ENCODE peak calls at places on chromosomes 7 and 10, in nine cellular contexts. One of them, this sample, is unnamed.

GRCh38 chr7:85184599-85185354 is 2.1 kb downstream of the SEMA3D start:
- DNase-seq in NCI-H1105: peak
- DNase-seq in activated T-cell treated with anti-CD3 and anti-CD28 coated beads for 1 hour: no peak
- DNase-seq in C1 segment of cervical spinal cord: no peak
- DNase-seq in ACHN: no peak
- DNase-seq in GM12865: no peak
- DNase-seq in left ventricle myocardium inferior: no peak
- DNase-seq in CD8-positive, alpha-beta T cell: no peak
- DNase-seq in adipocyte: peak
- DNase-seq in this sample: no peak

GRCh38 chr10:87861566-87861952 is 1.8 kb downstream of the KLLN start:
- DNase-seq in GM12865: peak
- DNase-seq in NCI-H1105: no peak
- DNase-seq in ACHN: peak
- DNase-seq in adipocyte: peak
- DNase-seq in C1 segment of cervical spinal cord: peak
- DNase-seq in activated T-cell treated with anti-CD3 and anti-CD28 coated beads for 1 hour: no peak
- DNase-seq in left ventricle myocardium inferior: peak
- DNase-seq in CD8-positive, alpha-beta T cell: no peak
- DNase-seq in this sample: peak

GRCh38 chr7:96596120-96596826 is 113.4 kb downstream of the SEM1 start:
- DNase-seq in left ventricle myocardium inferior: no peak
- DNase-seq in ACHN: peak
- DNase-seq in GM12865: peak
- DNase-seq in NCI-H1105: peak
- DNase-seq in adipocyte: peak
- DNase-seq in CD8-positive, alpha-beta T cell: no peak
- DNase-seq in C1 segment of cervical spinal cord: no peak
- DNase-seq in activated T-cell treated with anti-CD3 and anti-CD28 coated beads for 1 hour: no peak
- DNase-seq in this sample: no peak

GRCh38 chr10:31315453-31315852 is 3.6 kb upstream of the ZEB1 start:
- DNase-seq in adipocyte: peak
- DNase-seq in GM12865: no peak
- DNase-seq in activated T-cell treated with anti-CD3 and anti-CD28 coated beads for 1 hour: no peak
- DNase-seq in NCI-H1105: no peak
- DNase-seq in CD8-positive, alpha-beta T cell: no peak
- DNase-seq in left ventricle myocardium inferior: no peak
- DNase-seq in ACHN: peak
- DNase-seq in C1 segment of cervical spinal cord: no peak
- DNase-seq in this sample: peak

GRCh38 chr7:157861031-157861491 is 524.3 kb downstream of the DNAJB6 start:
- DNase-seq in adipocyte: no peak
- DNase-seq in GM12865: no peak
- DNase-seq in left ventricle myocardium inferior: no peak
- DNase-seq in NCI-H1105: no peak
- DNase-seq in activated T-cell treated with anti-CD3 and anti-CD28 coated beads for 1 hour: no peak
- DNase-seq in ACHN: no peak
- DNase-seq in CD8-positive, alpha-beta T cell: no peak
- DNase-seq in C1 segment of cervical spinal cord: no peak
- DNase-seq in this sample: no peak

GRCh38 chr10:18571076-18571475 is 80.3 kb downstream of the NSUN6 start:
- DNase-seq in GM12865: no peak
- DNase-seq in activated T-cell treated with anti-CD3 and anti-CD28 coated beads for 1 hour: no peak
- DNase-seq in adipocyte: no peak
- DNase-seq in left ventricle myocardium inferior: no peak
- DNase-seq in ACHN: no peak
- DNase-seq in C1 segment of cervical spinal cord: no peak
- DNase-seq in NCI-H1105: no peak
- DNase-seq in CD8-positive, alpha-beta T cell: no peak
- DNase-seq in this sample: no peak

GRCh38 chr10:84156768-84157167 is 16.8 kb upstream of the GPR15LG start:
- DNase-seq in ACHN: no peak
- DNase-seq in GM12865: peak
- DNase-seq in activated T-cell treated with anti-CD3 and anti-CD28 coated beads for 1 hour: no peak
- DNase-seq in left ventricle myocardium inferior: no peak
- DNase-seq in adipocyte: peak
- DNase-seq in CD8-positive, alpha-beta T cell: peak
- DNase-seq in C1 segment of cervical spinal cord: no peak
- DNase-seq in NCI-H1105: no peak
- DNase-seq in this sample: peak

GRCh38 chr7:129338450-129338849 is 95.8 kb upstream of the STRIP2 start:
- DNase-seq in left ventricle myocardium inferior: no peak
- DNase-seq in CD8-positive, alpha-beta T cell: no peak
- DNase-seq in adipocyte: no peak
- DNase-seq in C1 segment of cervical spinal cord: no peak
- DNase-seq in ACHN: no peak
- DNase-seq in GM12865: no peak
- DNase-seq in activated T-cell treated with anti-CD3 and anti-CD28 coated beads for 1 hour: no peak
- DNase-seq in NCI-H1105: no peak
- DNase-seq in this sample: no peak

GRCh38 chr10:59499460-59499859 is 137.1 kb upstream of the FAM13C start:
- DNase-seq in GM12865: no peak
- DNase-seq in ACHN: no peak
- DNase-seq in activated T-cell treated with anti-CD3 and anti-CD28 coated beads for 1 hour: no peak
- DNase-seq in NCI-H1105: no peak
- DNase-seq in C1 segment of cervical spinal cord: no peak
- DNase-seq in adipocyte: no peak
- DNase-seq in left ventricle myocardium inferior: no peak
- DNase-seq in CD8-positive, alpha-beta T cell: no peak
- DNase-seq in this sample: no peak

GRCh38 chr10:49601857-49602256 is 8.3 kb upstream of the SLC18A3 start:
- DNase-seq in CD8-positive, alpha-beta T cell: no peak
- DNase-seq in ACHN: peak
- DNase-seq in adipocyte: no peak
- DNase-seq in activated T-cell treated with anti-CD3 and anti-CD28 coated beads for 1 hour: no peak
- DNase-seq in C1 segment of cervical spinal cord: no peak
- DNase-seq in GM12865: no peak
- DNase-seq in left ventricle myocardium inferior: no peak
- DNase-seq in NCI-H1105: no peak
- DNase-seq in this sample: no peak

GRCh38 chr10:129937351-129937751 is 26.7 kb downstream of the EBF3 start:
- DNase-seq in left ventricle myocardium inferior: peak
- DNase-seq in C1 segment of cervical spinal cord: no peak
- DNase-seq in adipocyte: no peak
- DNase-seq in activated T-cell treated with anti-CD3 and anti-CD28 coated beads for 1 hour: no peak
- DNase-seq in NCI-H1105: no peak
- DNase-seq in CD8-positive, alpha-beta T cell: no peak
- DNase-seq in GM12865: no peak
- DNase-seq in ACHN: no peak
- DNase-seq in this sample: no peak

GRCh38 chr10:45374451-45375052 is 536 bp downstream of the ALOX5 start:
- DNase-seq in CD8-positive, alpha-beta T cell: no peak
- DNase-seq in adipocyte: no peak
- DNase-seq in left ventricle myocardium inferior: no peak
- DNase-seq in GM12865: peak
- DNase-seq in ACHN: peak
- DNase-seq in activated T-cell treated with anti-CD3 and anti-CD28 coated beads for 1 hour: no peak
- DNase-seq in NCI-H1105: no peak
- DNase-seq in C1 segment of cervical spinal cord: no peak
- DNase-seq in this sample: no peak

GRCh38 chr7:132779164-132779563 is 202.9 kb upstream of the PLXNA4 start:
- DNase-seq in GM12865: no peak
- DNase-seq in activated T-cell treated with anti-CD3 and anti-CD28 coated beads for 1 hour: no peak
- DNase-seq in left ventricle myocardium inferior: no peak
- DNase-seq in ACHN: no peak
- DNase-seq in adipocyte: no peak
- DNase-seq in C1 segment of cervical spinal cord: no peak
- DNase-seq in NCI-H1105: no peak
- DNase-seq in CD8-positive, alpha-beta T cell: no peak
- DNase-seq in this sample: no peak

GRCh38 chr10:59675812-59676211 is 33.8 kb downstream of the SLC16A9 start:
- DNase-seq in activated T-cell treated with anti-CD3 and anti-CD28 coated beads for 1 hour: no peak
- DNase-seq in CD8-positive, alpha-beta T cell: no peak
- DNase-seq in GM12865: no peak
- DNase-seq in NCI-H1105: no peak
- DNase-seq in left ventricle myocardium inferior: no peak
- DNase-seq in ACHN: peak
- DNase-seq in adipocyte: no peak
- DNase-seq in C1 segment of cervical spinal cord: no peak
- DNase-seq in this sample: no peak

GRCh38 chr7:77313876-77314480 is 102.2 kb downstream of the GSAP start:
- DNase-seq in CD8-positive, alpha-beta T cell: no peak
- DNase-seq in NCI-H1105: no peak
- DNase-seq in ACHN: no peak
- DNase-seq in adipocyte: no peak
- DNase-seq in GM12865: no peak
- DNase-seq in activated T-cell treated with anti-CD3 and anti-CD28 coated beads for 1 hour: no peak
- DNase-seq in left ventricle myocardium inferior: no peak
- DNase-seq in C1 segment of cervical spinal cord: no peak
- DNase-seq in this sample: no peak

GRCh38 chr7:64180989-64181388 is 26.0 kb upstream of the ZNF735 start:
- DNase-seq in CD8-positive, alpha-beta T cell: no peak
- DNase-seq in left ventricle myocardium inferior: no peak
- DNase-seq in NCI-H1105: no peak
- DNase-seq in adipocyte: peak
- DNase-seq in C1 segment of cervical spinal cord: no peak
- DNase-seq in GM12865: no peak
- DNase-seq in activated T-cell treated with anti-CD3 and anti-CD28 coated beads for 1 hour: no peak
- DNase-seq in ACHN: peak
- DNase-seq in this sample: no peak

GRCh38 chr7:98238076-98238475 is 14.0 kb downstream of the TECPR1 start:
- DNase-seq in activated T-cell treated with anti-CD3 and anti-CD28 coated beads for 1 hour: no peak
- DNase-seq in left ventricle myocardium inferior: no peak
- DNase-seq in ACHN: no peak
- DNase-seq in CD8-positive, alpha-beta T cell: no peak
- DNase-seq in GM12865: no peak
- DNase-seq in C1 segment of cervical spinal cord: no peak
- DNase-seq in adipocyte: no peak
- DNase-seq in NCI-H1105: no peak
- DNase-seq in this sample: no peak

GRCh38 chr10:17548162-17548561 is 69.0 kb downstream of the HACD1 start:
- DNase-seq in activated T-cell treated with anti-CD3 and anti-CD28 coated beads for 1 hour: no peak
- DNase-seq in NCI-H1105: no peak
- DNase-seq in adipocyte: peak
- DNase-seq in GM12865: no peak
- DNase-seq in CD8-positive, alpha-beta T cell: no peak
- DNase-seq in C1 segment of cervical spinal cord: no peak
- DNase-seq in left ventricle myocardium inferior: no peak
- DNase-seq in ACHN: no peak
- DNase-seq in this sample: no peak

GRCh38 chr7:83610649-83611304 is 38.2 kb downstream of the SEMA3E start:
- DNase-seq in C1 segment of cervical spinal cord: no peak
- DNase-seq in left ventricle myocardium inferior: no peak
- DNase-seq in GM12865: no peak
- DNase-seq in NCI-H1105: no peak
- DNase-seq in ACHN: no peak
- DNase-seq in activated T-cell treated with anti-CD3 and anti-CD28 coated beads for 1 hour: no peak
- DNase-seq in CD8-positive, alpha-beta T cell: no peak
- DNase-seq in adipocyte: no peak
- DNase-seq in this sample: no peak

GRCh38 chr7:5692112-5692844 is 89.2 kb downstream of the RNF216 start:
- DNase-seq in NCI-H1105: no peak
- DNase-seq in C1 segment of cervical spinal cord: peak
- DNase-seq in GM12865: peak
- DNase-seq in ACHN: peak
- DNase-seq in left ventricle myocardium inferior: peak
- DNase-seq in adipocyte: peak
- DNase-seq in activated T-cell treated with anti-CD3 and anti-CD28 coated beads for 1 hour: no peak
- DNase-seq in CD8-positive, alpha-beta T cell: no peak
- DNase-seq in this sample: peak

This sample was measured in heart left ventricle.